ENCODE peak calls at places on chromosomes 3 and 15, in four cellular contexts. One of them, this sample, is unnamed.

GRCh38 chr3:18369561-18370185 is 55.5 kb downstream of the SATB1 start:
- DNase-seq in NCI-H187: no peak
- DNase-seq in Karpas-422: no peak
- DNase-seq in ELF-1: no peak
- DNase-seq in this sample: no peak

GRCh38 chr3:186520957-186521842 is 23.0 kb downstream of the CRYGS start:
- DNase-seq in NCI-H187: peak; percentile 24
- DNase-seq in Karpas-422: no peak
- DNase-seq in ELF-1: no peak
- DNase-seq in this sample: peak; percentile 42

GRCh38 chr3:11950576-11950975 is 53.6 kb upstream of the SYN2 start:
- DNase-seq in NCI-H187: no peak
- DNase-seq in Karpas-422: no peak
- DNase-seq in ELF-1: no peak
- DNase-seq in this sample: no peak

GRCh38 chr3:186060222-186060621 is 48.7 kb downstream of the ETV5 start:
- DNase-seq in NCI-H187: no peak
- DNase-seq in Karpas-422: no peak
- DNase-seq in ELF-1: no peak
- DNase-seq in this sample: no peak

GRCh38 chr15:62649793-62650420 is 392.6 kb upstream of the TPM1 start:
- DNase-seq in NCI-H187: no peak
- DNase-seq in Karpas-422: no peak
- DNase-seq in ELF-1: no peak
- DNase-seq in this sample: no peak

GRCh38 chr3:40470706-40471105 is 6.2 kb upstream of the ZNF619 start:
- DNase-seq in NCI-H187: no peak
- DNase-seq in Karpas-422: no peak
- DNase-seq in ELF-1: no peak
- DNase-seq in this sample: no peak

GRCh38 chr3:85631070-85631469 is 672.3 kb downstream of the CADM2 start:
- DNase-seq in NCI-H187: no peak
- DNase-seq in Karpas-422: no peak
- DNase-seq in ELF-1: no peak
- DNase-seq in this sample: no peak

GRCh38 chr15:22903961-22904534 is 65.6 kb downstream of the NIPA2 start:
- DNase-seq in NCI-H187: peak; percentile 61
- DNase-seq in Karpas-422: no peak
- DNase-seq in ELF-1: no peak
- DNase-seq in this sample: no peak

GRCh38 chr3:139102606-139103005 is 57.9 kb upstream of the PRR23C start:
- DNase-seq in NCI-H187: no peak
- DNase-seq in Karpas-422: no peak
- DNase-seq in ELF-1: no peak
- DNase-seq in this sample: no peak

GRCh38 chr3:29083607-29084120 is 197.2 kb upstream of the RBMS3 start:
- DNase-seq in NCI-H187: no peak
- DNase-seq in Karpas-422: no peak
- DNase-seq in ELF-1: no peak
- DNase-seq in this sample: no peak

GRCh38 chr3:197953325-197953724 is 3.3 kb downstream of the RPL35A start:
- DNase-seq in NCI-H187: no peak
- DNase-seq in Karpas-422: no peak
- DNase-seq in ELF-1: no peak
- DNase-seq in this sample: no peak

GRCh38 chr15:99442268-99442897 is 123.4 kb upstream of the MEF2A start:
- DNase-seq in NCI-H187: no peak
- DNase-seq in Karpas-422: no peak
- DNase-seq in ELF-1: no peak
- DNase-seq in this sample: no peak

GRCh38 chr15:47599806-47600205 is 117.5 kb upstream of the SEMA6D start:
- DNase-seq in NCI-H187: no peak
- DNase-seq in Karpas-422: no peak
- DNase-seq in ELF-1: no peak
- DNase-seq in this sample: no peak

GRCh38 chr15:60614028-60614427 is 135.1 kb upstream of the ICE2 start:
- DNase-seq in NCI-H187: no peak
- DNase-seq in Karpas-422: no peak
- DNase-seq in ELF-1: no peak
- DNase-seq in this sample: no peak

GRCh38 chr3:23365066-23365465 is 161.9 kb downstream of the UBE2E2 start:
- DNase-seq in NCI-H187: no peak
- DNase-seq in Karpas-422: no peak
- DNase-seq in ELF-1: no peak
- DNase-seq in this sample: no peak

GRCh38 chr15:67433495-67434099 is 87.3 kb upstream of the C15orf61 start:
- DNase-seq in NCI-H187: no peak
- DNase-seq in Karpas-422: peak; percentile 79
- DNase-seq in ELF-1: peak; percentile 67
- DNase-seq in this sample: no peak

GRCh38 chr3:174147798-174148197 is 711.3 kb upstream of the NAALADL2 start:
- DNase-seq in NCI-H187: no peak
- DNase-seq in Karpas-422: no peak
- DNase-seq in ELF-1: no peak
- DNase-seq in this sample: no peak

GRCh38 chr15:26781816-26782215 is 8.9 kb upstream of the GABRB3 start:
- DNase-seq in NCI-H187: no peak
- DNase-seq in Karpas-422: no peak
- DNase-seq in ELF-1: no peak
- DNase-seq in this sample: no peak

GRCh38 chr15:65286069-65286703 is 497 bp downstream of the PARP16 start:
- DNase-seq in NCI-H187: peak; percentile 56
- DNase-seq in Karpas-422: peak; percentile 61
- DNase-seq in ELF-1: peak; percentile 85
- DNase-seq in this sample: no peak

GRCh38 chr3:129014148-129014547 is 13.0 kb downstream of the EFCC1 start:
- DNase-seq in NCI-H187: no peak
- DNase-seq in Karpas-422: no peak
- DNase-seq in ELF-1: no peak
- DNase-seq in this sample: no peak

GRCh38 chr15:73082719-73083275 is 30.5 kb downstream of the NEO1 start:
- DNase-seq in NCI-H187: no peak
- DNase-seq in Karpas-422: no peak
- DNase-seq in ELF-1: no peak
- DNase-seq in this sample: no peak

GRCh38 chr3:177057768-177058167 is 139.5 kb downstream of the TBL1XR1 start:
- DNase-seq in NCI-H187: no peak
- DNase-seq in Karpas-422: peak; percentile 57
- DNase-seq in ELF-1: no peak
- DNase-seq in this sample: no peak

GRCh38 chr15:52733078-52733477 is 53.9 kb upstream of the ATOSA start:
- DNase-seq in NCI-H187: no peak
- DNase-seq in Karpas-422: peak; percentile 51
- DNase-seq in ELF-1: no peak
- DNase-seq in this sample: no peak

GRCh38 chr15:59867436-59867835 is 136.7 kb upstream of the FOXB1 start:
- DNase-seq in NCI-H187: no peak
- DNase-seq in Karpas-422: no peak
- DNase-seq in ELF-1: no peak
- DNase-seq in this sample: no peak

This sample was measured in naive B cell.